ENCODE peak calls at places on chromosomes 1 and 21, in six cellular contexts. One of them, this sample, is unnamed.

GRCh38 chr1:10969267-10969970 is 43.0 kb upstream of the TARDBP start:
- DNase-seq in MV-4-11: peak
- DNase-seq in AG20443: no peak
- DNase-seq in NCI-H2081: no peak
- DNase-seq in activated CD8-positive, alpha-beta T cell treated with anti-CD3 and anti-CD28 coated beads for 36 hours: no peak
- DNase-seq in midbrain: no peak
- DNase-seq in this sample: no peak

GRCh38 chr1:214901718-214902117 is 180.8 kb upstream of the KCNK2 start:
- DNase-seq in MV-4-11: no peak
- DNase-seq in AG20443: peak
- DNase-seq in NCI-H2081: no peak
- DNase-seq in activated CD8-positive, alpha-beta T cell treated with anti-CD3 and anti-CD28 coated beads for 36 hours: no peak
- DNase-seq in midbrain: no peak
- DNase-seq in this sample: no peak

GRCh38 chr1:203534526-203534925 is 40.6 kb downstream of the OPTC start:
- DNase-seq in MV-4-11: no peak
- DNase-seq in AG20443: peak
- DNase-seq in NCI-H2081: no peak
- DNase-seq in activated CD8-positive, alpha-beta T cell treated with anti-CD3 and anti-CD28 coated beads for 36 hours: no peak
- DNase-seq in midbrain: no peak
- DNase-seq in this sample: no peak

GRCh38 chr1:150051089-150051373 is 16.5 kb upstream of the VPS45 start:
- DNase-seq in MV-4-11: no peak
- DNase-seq in AG20443: no peak
- DNase-seq in NCI-H2081: no peak
- DNase-seq in activated CD8-positive, alpha-beta T cell treated with anti-CD3 and anti-CD28 coated beads for 36 hours: no peak
- DNase-seq in midbrain: no peak
- DNase-seq in this sample: no peak

GRCh38 chr1:153728305-153729066 is 636 bp downstream of the INTS3 start:
- DNase-seq in MV-4-11: peak
- DNase-seq in AG20443: peak
- DNase-seq in NCI-H2081: peak
- DNase-seq in activated CD8-positive, alpha-beta T cell treated with anti-CD3 and anti-CD28 coated beads for 36 hours: peak
- DNase-seq in midbrain: no peak
- DNase-seq in this sample: no peak

GRCh38 chr1:155013632-155014031 is 11.0 kb downstream of the ZBTB7B start:
- DNase-seq in MV-4-11: no peak
- DNase-seq in AG20443: no peak
- DNase-seq in NCI-H2081: no peak
- DNase-seq in activated CD8-positive, alpha-beta T cell treated with anti-CD3 and anti-CD28 coated beads for 36 hours: no peak
- DNase-seq in midbrain: no peak
- DNase-seq in this sample: peak

GRCh38 chr1:202888204-202888506 is 794 bp downstream of the RABIF start:
- DNase-seq in MV-4-11: peak
- DNase-seq in AG20443: no peak
- DNase-seq in NCI-H2081: no peak
- DNase-seq in activated CD8-positive, alpha-beta T cell treated with anti-CD3 and anti-CD28 coated beads for 36 hours: no peak
- DNase-seq in midbrain: no peak
- DNase-seq in this sample: no peak

GRCh38 chr1:201111156-201111555 is 1.1 kb downstream of the CACNA1S start:
- DNase-seq in MV-4-11: no peak
- DNase-seq in AG20443: no peak
- DNase-seq in NCI-H2081: no peak
- DNase-seq in activated CD8-positive, alpha-beta T cell treated with anti-CD3 and anti-CD28 coated beads for 36 hours: no peak
- DNase-seq in midbrain: no peak
- DNase-seq in this sample: no peak

GRCh38 chr1:3501856-3502665 is 47.6 kb downstream of the ARHGEF16 start:
- DNase-seq in MV-4-11: no peak
- DNase-seq in AG20443: peak
- DNase-seq in NCI-H2081: no peak
- DNase-seq in activated CD8-positive, alpha-beta T cell treated with anti-CD3 and anti-CD28 coated beads for 36 hours: peak
- DNase-seq in midbrain: no peak
- DNase-seq in this sample: no peak

GRCh38 chr1:4512622-4513021 is 141.8 kb upstream of the AJAP1 start:
- DNase-seq in MV-4-11: no peak
- DNase-seq in AG20443: no peak
- DNase-seq in NCI-H2081: no peak
- DNase-seq in activated CD8-positive, alpha-beta T cell treated with anti-CD3 and anti-CD28 coated beads for 36 hours: no peak
- DNase-seq in midbrain: no peak
- DNase-seq in this sample: no peak

GRCh38 chr21:44454747-44455523 is at the start of gene LRRC3:
- DNase-seq in MV-4-11: peak
- DNase-seq in AG20443: peak
- DNase-seq in NCI-H2081: peak
- DNase-seq in activated CD8-positive, alpha-beta T cell treated with anti-CD3 and anti-CD28 coated beads for 36 hours: peak
- DNase-seq in midbrain: no peak
- DNase-seq in this sample: peak

GRCh38 chr1:100924212-100924611 is 28.3 kb downstream of the SLC30A7 start:
- DNase-seq in MV-4-11: no peak
- DNase-seq in AG20443: no peak
- DNase-seq in NCI-H2081: no peak
- DNase-seq in activated CD8-positive, alpha-beta T cell treated with anti-CD3 and anti-CD28 coated beads for 36 hours: peak
- DNase-seq in midbrain: no peak
- DNase-seq in this sample: no peak

GRCh38 chr1:229342305-229342901 is 444 bp downstream of the CCSAP start:
- DNase-seq in MV-4-11: peak
- DNase-seq in AG20443: peak
- DNase-seq in NCI-H2081: peak
- DNase-seq in activated CD8-positive, alpha-beta T cell treated with anti-CD3 and anti-CD28 coated beads for 36 hours: peak
- DNase-seq in midbrain: peak
- DNase-seq in this sample: peak

GRCh38 chr1:2971609-2972008 is 49.7 kb upstream of the ACTRT2 start:
- DNase-seq in MV-4-11: no peak
- DNase-seq in AG20443: no peak
- DNase-seq in NCI-H2081: no peak
- DNase-seq in activated CD8-positive, alpha-beta T cell treated with anti-CD3 and anti-CD28 coated beads for 36 hours: no peak
- DNase-seq in midbrain: no peak
- DNase-seq in this sample: no peak

GRCh38 chr21:27513016-27513415 is 546.1 kb upstream of the ADAMTS5 start:
- DNase-seq in MV-4-11: no peak
- DNase-seq in AG20443: no peak
- DNase-seq in NCI-H2081: no peak
- DNase-seq in activated CD8-positive, alpha-beta T cell treated with anti-CD3 and anti-CD28 coated beads for 36 hours: no peak
- DNase-seq in midbrain: no peak
- DNase-seq in this sample: no peak

GRCh38 chr1:6822530-6823359 is 37.5 kb downstream of the CAMTA1 start:
- DNase-seq in MV-4-11: no peak
- DNase-seq in AG20443: no peak
- DNase-seq in NCI-H2081: no peak
- DNase-seq in activated CD8-positive, alpha-beta T cell treated with anti-CD3 and anti-CD28 coated beads for 36 hours: peak
- DNase-seq in midbrain: no peak
- DNase-seq in this sample: no peak

GRCh38 chr1:247110627-247111258 is 6.6 kb upstream of the ZNF669 start:
- DNase-seq in MV-4-11: no peak
- DNase-seq in AG20443: no peak
- DNase-seq in NCI-H2081: no peak
- DNase-seq in activated CD8-positive, alpha-beta T cell treated with anti-CD3 and anti-CD28 coated beads for 36 hours: peak
- DNase-seq in midbrain: no peak
- DNase-seq in this sample: no peak

GRCh38 chr1:236759252-236759859 is 35.7 kb upstream of the MTR start:
- DNase-seq in MV-4-11: peak
- DNase-seq in AG20443: peak
- DNase-seq in NCI-H2081: peak
- DNase-seq in activated CD8-positive, alpha-beta T cell treated with anti-CD3 and anti-CD28 coated beads for 36 hours: peak
- DNase-seq in midbrain: peak
- DNase-seq in this sample: peak

GRCh38 chr1:226661965-226662364 is 77.1 kb downstream of the ITPKB start:
- DNase-seq in MV-4-11: no peak
- DNase-seq in AG20443: no peak
- DNase-seq in NCI-H2081: no peak
- DNase-seq in activated CD8-positive, alpha-beta T cell treated with anti-CD3 and anti-CD28 coated beads for 36 hours: no peak
- DNase-seq in midbrain: peak
- DNase-seq in this sample: no peak

GRCh38 chr1:12472798-12473551 is 145.0 kb downstream of the DHRS3 start:
- DNase-seq in MV-4-11: no peak
- DNase-seq in AG20443: no peak
- DNase-seq in NCI-H2081: no peak
- DNase-seq in activated CD8-positive, alpha-beta T cell treated with anti-CD3 and anti-CD28 coated beads for 36 hours: peak
- DNase-seq in midbrain: no peak
- DNase-seq in this sample: peak

GRCh38 chr21:26409735-26410134 is 163.4 kb downstream of the CYYR1 start:
- DNase-seq in MV-4-11: no peak
- DNase-seq in AG20443: peak
- DNase-seq in NCI-H2081: no peak
- DNase-seq in activated CD8-positive, alpha-beta T cell treated with anti-CD3 and anti-CD28 coated beads for 36 hours: no peak
- DNase-seq in midbrain: no peak
- DNase-seq in this sample: no peak

GRCh38 chr1:224287714-224288113 is 42.3 kb downstream of the NVL start:
- DNase-seq in MV-4-11: no peak
- DNase-seq in AG20443: no peak
- DNase-seq in NCI-H2081: peak
- DNase-seq in activated CD8-positive, alpha-beta T cell treated with anti-CD3 and anti-CD28 coated beads for 36 hours: no peak
- DNase-seq in midbrain: peak
- DNase-seq in this sample: no peak

GRCh38 chr1:13469343-13469742 is 44.5 kb downstream of the LRRC38 start:
- DNase-seq in MV-4-11: no peak
- DNase-seq in AG20443: peak
- DNase-seq in NCI-H2081: no peak
- DNase-seq in activated CD8-positive, alpha-beta T cell treated with anti-CD3 and anti-CD28 coated beads for 36 hours: no peak
- DNase-seq in midbrain: no peak
- DNase-seq in this sample: no peak

GRCh38 chr1:154807048-154807591 is 63.0 kb downstream of the KCNN3 start:
- DNase-seq in MV-4-11: peak
- DNase-seq in AG20443: no peak
- DNase-seq in NCI-H2081: no peak
- DNase-seq in activated CD8-positive, alpha-beta T cell treated with anti-CD3 and anti-CD28 coated beads for 36 hours: no peak
- DNase-seq in midbrain: no peak
- DNase-seq in this sample: no peak

GRCh38 chr1:75188892-75189291 is 54.7 kb downstream of the LHX8 start:
- DNase-seq in MV-4-11: no peak
- DNase-seq in AG20443: no peak
- DNase-seq in NCI-H2081: no peak
- DNase-seq in activated CD8-positive, alpha-beta T cell treated with anti-CD3 and anti-CD28 coated beads for 36 hours: no peak
- DNase-seq in midbrain: no peak
- DNase-seq in this sample: no peak

GRCh38 chr1:203828002-203828401 is 32.6 kb downstream of the ZBED6 start:
- DNase-seq in MV-4-11: no peak
- DNase-seq in AG20443: no peak
- DNase-seq in NCI-H2081: no peak
- DNase-seq in activated CD8-positive, alpha-beta T cell treated with anti-CD3 and anti-CD28 coated beads for 36 hours: no peak
- DNase-seq in midbrain: no peak
- DNase-seq in this sample: no peak

GRCh38 chr1:157829210-157829609 is 9.3 kb upstream of the FCRL1 start:
- DNase-seq in MV-4-11: no peak
- DNase-seq in AG20443: no peak
- DNase-seq in NCI-H2081: no peak
- DNase-seq in activated CD8-positive, alpha-beta T cell treated with anti-CD3 and anti-CD28 coated beads for 36 hours: no peak
- DNase-seq in midbrain: no peak
- DNase-seq in this sample: no peak

GRCh38 chr1:147292012-147292411 is 49.5 kb downstream of the CHD1L start:
- DNase-seq in MV-4-11: peak
- DNase-seq in AG20443: peak
- DNase-seq in NCI-H2081: no peak
- DNase-seq in activated CD8-positive, alpha-beta T cell treated with anti-CD3 and anti-CD28 coated beads for 36 hours: no peak
- DNase-seq in midbrain: no peak
- DNase-seq in this sample: no peak

GRCh38 chr1:184635347-184636155 is 119.1 kb downstream of the EDEM3 start:
- DNase-seq in MV-4-11: no peak
- DNase-seq in AG20443: no peak
- DNase-seq in NCI-H2081: no peak
- DNase-seq in activated CD8-positive, alpha-beta T cell treated with anti-CD3 and anti-CD28 coated beads for 36 hours: no peak
- DNase-seq in midbrain: peak
- DNase-seq in this sample: no peak

GRCh38 chr1:147719029-147719703 is 41.2 kb downstream of the GJA5 start:
- DNase-seq in MV-4-11: no peak
- DNase-seq in AG20443: no peak
- DNase-seq in NCI-H2081: peak
- DNase-seq in activated CD8-positive, alpha-beta T cell treated with anti-CD3 and anti-CD28 coated beads for 36 hours: no peak
- DNase-seq in midbrain: no peak
- DNase-seq in this sample: no peak

GRCh38 chr1:153928776-153929432 is 6.1 kb upstream of the GATAD2B start:
- DNase-seq in MV-4-11: no peak
- DNase-seq in AG20443: no peak
- DNase-seq in NCI-H2081: peak
- DNase-seq in activated CD8-positive, alpha-beta T cell treated with anti-CD3 and anti-CD28 coated beads for 36 hours: no peak
- DNase-seq in midbrain: peak
- DNase-seq in this sample: no peak

GRCh38 chr1:197367631-197368030 is 99.6 kb downstream of the CRB1 start:
- DNase-seq in MV-4-11: no peak
- DNase-seq in AG20443: no peak
- DNase-seq in NCI-H2081: peak
- DNase-seq in activated CD8-positive, alpha-beta T cell treated with anti-CD3 and anti-CD28 coated beads for 36 hours: no peak
- DNase-seq in midbrain: no peak
- DNase-seq in this sample: no peak

GRCh38 chr1:2640626-2641025 is 7.8 kb upstream of the MMEL1 start:
- DNase-seq in MV-4-11: no peak
- DNase-seq in AG20443: no peak
- DNase-seq in NCI-H2081: no peak
- DNase-seq in activated CD8-positive, alpha-beta T cell treated with anti-CD3 and anti-CD28 coated beads for 36 hours: no peak
- DNase-seq in midbrain: no peak
- DNase-seq in this sample: no peak

GRCh38 chr1:31415658-31416057 is 2.6 kb downstream of the SERINC2 start:
- DNase-seq in MV-4-11: no peak
- DNase-seq in AG20443: no peak
- DNase-seq in NCI-H2081: no peak
- DNase-seq in activated CD8-positive, alpha-beta T cell treated with anti-CD3 and anti-CD28 coated beads for 36 hours: no peak
- DNase-seq in midbrain: no peak
- DNase-seq in this sample: no peak

GRCh38 chr1:55262822-55263221 is 47.7 kb upstream of the USP24 start:
- DNase-seq in MV-4-11: no peak
- DNase-seq in AG20443: peak
- DNase-seq in NCI-H2081: no peak
- DNase-seq in activated CD8-positive, alpha-beta T cell treated with anti-CD3 and anti-CD28 coated beads for 36 hours: no peak
- DNase-seq in midbrain: no peak
- DNase-seq in this sample: no peak

GRCh38 chr1:52294580-52294979 is 71.4 kb downstream of the CC2D1B start:
- DNase-seq in MV-4-11: no peak
- DNase-seq in AG20443: peak
- DNase-seq in NCI-H2081: no peak
- DNase-seq in activated CD8-positive, alpha-beta T cell treated with anti-CD3 and anti-CD28 coated beads for 36 hours: no peak
- DNase-seq in midbrain: no peak
- DNase-seq in this sample: no peak

GRCh38 chr1:240285541-240285940 is 193.9 kb downstream of the FMN2 start:
- DNase-seq in MV-4-11: peak
- DNase-seq in AG20443: peak
- DNase-seq in NCI-H2081: no peak
- DNase-seq in activated CD8-positive, alpha-beta T cell treated with anti-CD3 and anti-CD28 coated beads for 36 hours: no peak
- DNase-seq in midbrain: no peak
- DNase-seq in this sample: no peak

GRCh38 chr1:121586369-121587229 is 401.8 kb downstream of the SRGAP2C start:
- DNase-seq in MV-4-11: no peak
- DNase-seq in AG20443: no peak
- DNase-seq in NCI-H2081: no peak
- DNase-seq in activated CD8-positive, alpha-beta T cell treated with anti-CD3 and anti-CD28 coated beads for 36 hours: no peak
- DNase-seq in midbrain: no peak
- DNase-seq in this sample: no peak

GRCh38 chr1:63255153-63255552 is 67.2 kb upstream of the FOXD3 start:
- DNase-seq in MV-4-11: peak
- DNase-seq in AG20443: no peak
- DNase-seq in NCI-H2081: no peak
- DNase-seq in activated CD8-positive, alpha-beta T cell treated with anti-CD3 and anti-CD28 coated beads for 36 hours: no peak
- DNase-seq in midbrain: no peak
- DNase-seq in this sample: no peak

GRCh38 chr1:27341525-27342252 is at the start of gene SYTL1:
- DNase-seq in MV-4-11: peak
- DNase-seq in AG20443: peak
- DNase-seq in NCI-H2081: peak
- DNase-seq in activated CD8-positive, alpha-beta T cell treated with anti-CD3 and anti-CD28 coated beads for 36 hours: peak
- DNase-seq in midbrain: no peak
- DNase-seq in this sample: peak

This sample was measured in CD4-positive, alpha-beta memory T cell.